ENCODE peak calls at places on chromosomes 5 and 9, in five cellular contexts. X is CD4-positive, alpha-beta T cell; L is CD8-positive, alpha-beta T cell; B is A549; F is upper lobe of right lung. J is an unnamed sample.

GRCh38 chr9:129209580-129209979 is 31.5 kb upstream of the IER5L start:
- DNase-seq in X (no peak), L (no peak), B (no peak), F (no peak), J (no peak)

GRCh38 chr9:5392285-5392684 is 45.4 kb downstream of the PLGRKT start:
- DNase-seq in X (no peak), L (no peak), B (no peak), F (no peak), J (no peak)

GRCh38 chr5:109947667-109948066 is 257.9 kb downstream of the MAN2A1 start:
- DNase-seq in X (no peak), L (no peak), B (no peak), F (no peak), J (no peak)

GRCh38 chr5:139133237-139133636 is 64.9 kb downstream of the SIL1 start:
- DNase-seq in X (no peak), L (no peak), B (no peak), F (no peak), J (no peak)

GRCh38 chr9:112378441-112379176 is 1.3 kb upstream of the HSDL2 start:
- DNase-seq in X (no peak), L (no peak), B (peak), F (peak), J (no peak)

GRCh38 chr5:172806897-172807672 is 27.0 kb upstream of the ERGIC1 start:
- DNase-seq in X (peak), L (peak), B (peak), F (peak), J (peak)

GRCh38 chr5:81552844-81553569 is 159.1 kb upstream of the ACOT12 start:
- DNase-seq in X (no peak), L (no peak), B (no peak), F (no peak), J (no peak)

GRCh38 chr9:119698535-119698934 is 329.3 kb upstream of the BRINP1 start:
- DNase-seq in X (no peak), L (no peak), B (no peak), F (no peak), J (no peak)

GRCh38 chr5:179818746-179819295 is 1.9 kb upstream of the SQSTM1 start:
- DNase-seq in X (peak), L (peak), B (peak), F (peak), J (peak)

GRCh38 chr9:33161011-33161588 is 6.0 kb downstream of the B4GALT1 start:
- DNase-seq in X (peak), L (no peak), B (peak), F (peak), J (peak)

GRCh38 chr5:16143361-16144049 is 36.1 kb downstream of the MARCHF11 start:
- DNase-seq in X (no peak), L (no peak), B (no peak), F (no peak), J (no peak)

GRCh38 chr5:80665057-80665456 is 10.3 kb upstream of the DHFR start:
- DNase-seq in X (no peak), L (no peak), B (no peak), F (no peak), J (no peak)

GRCh38 chr5:56281489-56282163 is 48.5 kb upstream of the ANKRD55 start:
- DNase-seq in X (no peak), L (no peak), B (no peak), F (no peak), J (no peak)

GRCh38 chr5:176296-176823 is 14.9 kb upstream of the LRRC14B start:
- DNase-seq in X (no peak), L (no peak), B (no peak), F (no peak), J (no peak)

GRCh38 chr5:143314123-143314522 is 89.4 kb downstream of the NR3C1 start:
- DNase-seq in X (no peak), L (no peak), B (no peak), F (no peak), J (no peak)

GRCh38 chr5:3155029-3155428 is 403.6 kb upstream of the IRX2 start:
- DNase-seq in X (no peak), L (no peak), B (no peak), F (no peak), J (no peak)

GRCh38 chr5:139994234-139994633 is 48.9 kb downstream of the NRG2 start:
- DNase-seq in X (no peak), L (no peak), B (no peak), F (no peak), J (no peak)

GRCh38 chr9:114574438-114574837 is 13.1 kb upstream of the ATP6V1G1 start:
- DNase-seq in X (no peak), L (no peak), B (no peak), F (no peak), J (no peak)

GRCh38 chr5:118580959-118581358 is 407.4 kb downstream of the DTWD2 start:
- DNase-seq in X (no peak), L (no peak), B (no peak), F (no peak), J (no peak)

GRCh38 chr5:14257995-14258403 is 114.9 kb downstream of the TRIO start:
- DNase-seq in X (no peak), L (no peak), B (no peak), F (no peak), J (peak)

GRCh38 chr5:57199866-57200265 is 26.0 kb downstream of the GPBP1 start:
- DNase-seq in X (no peak), L (no peak), B (no peak), F (peak), J (no peak)

GRCh38 chr5:51518607-51519006 is 135.4 kb downstream of the ISL1 start:
- DNase-seq in X (no peak), L (no peak), B (no peak), F (no peak), J (no peak)

GRCh38 chr5:56352808-56353590 is 119.9 kb upstream of the ANKRD55 start:
- DNase-seq in X (no peak), L (no peak), B (no peak), F (no peak), J (no peak)

GRCh38 chr5:74589204-74590056 is 51.1 kb downstream of the ENC1 start:
- DNase-seq in X (no peak), L (no peak), B (no peak), F (no peak), J (no peak)

GRCh38 chr9:17627641-17628040 is 48.8 kb downstream of the SH3GL2 start:
- DNase-seq in X (no peak), L (no peak), B (no peak), F (no peak), J (no peak)

GRCh38 chr5:143395638-143396352 is 7.7 kb downstream of the NR3C1 start:
- DNase-seq in X (no peak), L (no peak), B (no peak), F (no peak), J (no peak)

GRCh38 chr9:86517475-86517874 is 163.3 kb upstream of the TUT7 start:
- DNase-seq in X (no peak), L (no peak), B (no peak), F (no peak), J (no peak)

GRCh38 chr5:144333336-144333920 is 162.8 kb downstream of the KCTD16 start:
- DNase-seq in X (no peak), L (no peak), B (no peak), F (no peak), J (no peak)

GRCh38 chr5:53123702-53124101 is 14.1 kb upstream of the MOCS2 start:
- DNase-seq in X (no peak), L (no peak), B (no peak), F (no peak), J (no peak)
- TF ChIP-seq CTCF in X (no peak), L (no peak), B (peak), F (peak), J (no peak)

GRCh38 chr9:19030899-19031298 is 2.1 kb downstream of the SAXO1 start:
- DNase-seq in X (no peak), L (no peak), B (no peak), F (no peak), J (no peak)

GRCh38 chr9:19032411-19032810 is 598 bp downstream of the SAXO1 start:
- DNase-seq in X (no peak), L (no peak), B (no peak), F (no peak), J (no peak)

GRCh38 chr9:19033015-19033414 is at the start of gene SAXO1:
- DNase-seq in X (no peak), L (no peak), B (no peak), F (no peak), J (no peak)

GRCh38 chr9:19036611-19037010 is 3.6 kb upstream of the SAXO1 start:
- DNase-seq in X (no peak), L (no peak), B (no peak), F (no peak), J (no peak)
- TF ChIP-seq CTCF in X (no peak), L (no peak), B (no peak), F (no peak), J (no peak)

DNA sequence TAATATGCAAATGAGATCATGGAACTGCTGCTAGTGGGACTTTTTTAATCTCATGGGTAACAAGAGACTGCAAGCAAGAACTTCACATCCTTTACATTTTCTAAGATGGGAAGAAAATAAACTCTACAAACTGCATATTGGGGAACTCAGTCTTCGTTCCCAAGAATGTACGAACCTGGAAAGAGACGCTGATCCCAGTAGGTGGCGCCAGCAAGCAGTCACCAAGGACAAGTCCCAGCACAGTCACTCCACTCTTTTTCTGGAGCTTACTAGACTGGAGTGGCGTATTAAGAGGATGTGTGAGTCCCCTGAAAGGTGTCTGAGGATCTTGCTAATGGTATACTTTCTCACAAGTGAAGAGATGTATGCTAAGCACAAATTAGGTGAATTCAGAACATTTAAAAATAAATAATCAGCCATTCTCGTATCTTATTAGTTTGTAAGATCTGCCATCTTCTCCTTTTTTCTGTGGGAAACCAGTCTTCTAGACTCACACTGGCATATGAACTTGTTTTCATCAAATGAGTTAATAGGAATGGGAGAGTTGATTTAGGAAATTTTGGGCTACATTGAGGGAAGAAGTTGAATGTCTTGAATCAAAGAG is 16.0 kb upstream of the PUM3 start:
- DNase-seq in X (peak), L (peak), B (peak), F (peak), J (no peak)
- TF ChIP-seq CTCF in X (peak), L (peak), B (peak), F (peak), J (peak)

GRCh38 chr5:113513384-113514262 is at the start of gene YTHDC2:
- DNase-seq in X (peak), L (peak), B (peak), F (peak), J (peak)
- TF ChIP-seq CTCF in X (peak), L (no peak), B (peak), F (peak), J (no peak)

DNA sequence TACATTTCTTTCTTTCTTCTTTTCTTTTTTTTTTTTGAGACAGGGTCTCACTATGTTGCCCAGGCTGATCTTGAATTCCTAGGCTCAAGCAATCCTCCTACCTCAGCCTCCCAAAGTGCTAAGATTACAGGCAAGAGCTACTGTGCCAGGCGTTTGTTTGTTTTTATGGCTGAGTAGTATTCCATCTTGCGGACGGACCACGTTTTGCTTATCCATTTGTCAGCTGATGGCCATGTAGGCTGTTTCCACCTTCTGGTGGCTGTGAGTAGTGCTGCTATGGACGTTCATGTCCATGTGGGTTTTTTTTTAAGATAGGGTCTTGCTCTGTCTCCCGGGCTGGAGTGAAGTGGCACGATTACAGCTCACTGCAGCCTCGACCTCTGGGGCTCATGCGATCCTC is 2.5 kb downstream of the DOK3 start:
- DNase-seq in X (no peak), L (no peak), B (peak), F (no peak), J (no peak)
- TF ChIP-seq CTCF in X (no peak), L (no peak), B (peak), F (no peak), J (no peak)

DNA sequence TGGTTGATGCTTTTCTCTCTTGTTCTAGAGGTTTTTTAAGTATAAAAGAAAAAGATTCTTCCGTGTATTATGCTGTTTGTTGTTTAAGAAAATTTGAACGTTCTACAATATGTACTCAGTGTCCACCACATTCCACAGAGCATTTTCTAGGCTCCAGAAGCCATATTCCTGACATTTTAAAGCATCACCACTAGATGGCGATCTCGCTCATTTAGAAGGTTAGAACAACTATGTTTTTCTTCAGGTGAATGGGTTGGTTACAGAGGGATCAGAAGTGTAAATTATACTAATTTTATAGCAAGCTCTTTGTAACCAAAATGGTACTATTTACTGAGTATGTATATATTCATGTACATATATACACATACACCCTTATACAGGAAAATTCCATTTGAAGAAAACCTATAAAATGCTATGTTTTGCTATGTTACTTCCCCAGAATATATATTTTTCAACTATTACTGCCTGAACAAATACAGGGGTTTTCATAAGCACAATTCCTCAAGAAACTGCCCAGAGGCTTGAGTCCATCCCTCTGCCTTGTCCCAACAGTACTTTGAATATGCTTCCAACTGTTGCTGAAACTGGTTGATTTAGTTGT is 284.3 kb downstream of the CCDC171 start:
- DNase-seq in X (no peak), L (no peak), B (peak), F (no peak), J (no peak)
- TF ChIP-seq CTCF in X (peak), L (peak), B (peak), F (peak), J (peak)

GRCh38 chr5:65704608-65705239 is 17.2 kb downstream of the SGTB start:
- DNase-seq in X (no peak), L (no peak), B (no peak), F (no peak), J (no peak)

GRCh38 chr5:65707663-65708062 is 14.2 kb downstream of the SGTB start:
- DNase-seq in X (no peak), L (no peak), B (no peak), F (no peak), J (no peak)

GRCh38 chr5:65708140-65708539 is 13.8 kb downstream of the SGTB start:
- DNase-seq in X (no peak), L (no peak), B (no peak), F (no peak), J (no peak)
- TF ChIP-seq CTCF in X (no peak), L (no peak), B (no peak), F (no peak), J (no peak)